ENCODE peak calls at places on chromosomes 6 and 20, in ten cellular contexts. I is astrocyte, O is pancreas, A is cardiac muscle cell, T is fibroblast of lung, P is H9, J is PC-3, X is RWPE1, D is left ventricle myocardium inferior, M is A673. C is an unnamed sample.

GRCh38 chr6:158026054-158026900 is 44.6 kb downstream of the SYNJ2 start:
- DNase-seq in X (peak), A (peak), M (peak), I (peak), J (peak), O (peak), D (peak), P (peak), T (peak), C (peak)

GRCh38 chr20:12177657-12178293 is 260.1 kb downstream of the BTBD3 start:
- DNase-seq in D (no peak), T (no peak), A (no peak), I (no peak), M (no peak), X (no peak), J (peak), O (no peak), P (no peak), C (no peak)

GRCh38 chr20:63239431-63239830 is 3.7 kb downstream of the BIRC7 start:
- DNase-seq in D (no peak), T (no peak), X (no peak), O (no peak), P (no peak), J (no peak), A (no peak), M (no peak), I (no peak), C (no peak)

GRCh38 chr20:35318502-35319157 is 26.4 kb upstream of the FAM83C start:
- DNase-seq in I (peak), P (no peak), M (no peak), J (peak), A (no peak), X (peak), T (peak), D (no peak), O (peak), C (no peak)

GRCh38 chr6:159505140-159505922 is 187.7 kb downstream of the SOD2 start:
- DNase-seq in A (no peak), X (no peak), O (no peak), P (no peak), J (no peak), D (peak), I (no peak), M (no peak), T (no peak), C (no peak)

GRCh38 chr6:3913077-3913957 is 64.1 kb downstream of the FAM50B start:
- DNase-seq in D (no peak), M (peak), X (peak), A (no peak), O (peak), J (peak), T (peak), I (peak), P (no peak), C (peak)

GRCh38 chr6:89941031-89941775 is 46.9 kb downstream of the GJA10 start:
- DNase-seq in I (peak), M (no peak), D (no peak), X (no peak), T (peak), O (peak), A (no peak), J (peak), P (no peak), C (peak)

GRCh38 chr20:59572515-59572914 is 31.8 kb upstream of the PHACTR3 start:
- DNase-seq in T (no peak), I (no peak), D (no peak), P (no peak), A (no peak), O (no peak), J (no peak), X (no peak), M (no peak), C (no peak)

GRCh38 chr6:139290787-139291294 is 957 bp downstream of the TXLNB start:
- DNase-seq in J (no peak), D (no peak), P (no peak), T (peak), X (no peak), O (no peak), A (peak), I (peak), M (no peak), C (no peak)

GRCh38 chr20:24735263-24735662 is 213.8 kb upstream of the CST7 start:
- DNase-seq in T (peak), J (no peak), I (peak), P (no peak), O (no peak), D (no peak), M (peak), X (no peak), A (peak), C (no peak)

GRCh38 chr20:51532577-51533191 is 9.8 kb downstream of the NFATC2 start:
- DNase-seq in D (peak), M (no peak), I (peak), T (peak), O (peak), J (peak), X (no peak), A (no peak), P (no peak), C (no peak)

GRCh38 chr6:56324396-56324795 is 77.0 kb upstream of the COL21A1 start:
- DNase-seq in P (no peak), M (no peak), J (no peak), A (no peak), T (no peak), X (no peak), D (no peak), I (no peak), O (no peak), C (no peak)

GRCh38 chr6:161273356-161273751 is 507 bp downstream of the AGPAT4 start:
- DNase-seq in D (no peak), J (peak), I (peak), X (peak), O (no peak), T (peak), P (no peak), A (no peak), M (peak), C (no peak)

GRCh38 chr6:121851056-121851455 is 415.6 kb downstream of the GJA1 start:
- DNase-seq in I (no peak), J (no peak), M (peak), P (peak), X (no peak), D (no peak), A (peak), T (peak), O (no peak), C (no peak)

GRCh38 chr6:17839526-17839925 is 132.8 kb upstream of the NUP153 start:
- DNase-seq in I (no peak), P (no peak), A (no peak), X (no peak), T (no peak), J (no peak), O (no peak), D (no peak), M (no peak), C (no peak)

GRCh38 chr6:152598858-152599537 is 38.2 kb downstream of the SYNE1 start:
- DNase-seq in P (no peak), M (no peak), X (no peak), J (no peak), O (no peak), A (no peak), D (no peak), T (no peak), I (no peak), C (no peak)

GRCh38 chr6:15382089-15382488 is 136.2 kb downstream of the JARID2 start:
- DNase-seq in T (no peak), X (no peak), D (no peak), A (no peak), I (no peak), J (no peak), P (no peak), O (no peak), M (no peak), C (no peak)

DNA sequence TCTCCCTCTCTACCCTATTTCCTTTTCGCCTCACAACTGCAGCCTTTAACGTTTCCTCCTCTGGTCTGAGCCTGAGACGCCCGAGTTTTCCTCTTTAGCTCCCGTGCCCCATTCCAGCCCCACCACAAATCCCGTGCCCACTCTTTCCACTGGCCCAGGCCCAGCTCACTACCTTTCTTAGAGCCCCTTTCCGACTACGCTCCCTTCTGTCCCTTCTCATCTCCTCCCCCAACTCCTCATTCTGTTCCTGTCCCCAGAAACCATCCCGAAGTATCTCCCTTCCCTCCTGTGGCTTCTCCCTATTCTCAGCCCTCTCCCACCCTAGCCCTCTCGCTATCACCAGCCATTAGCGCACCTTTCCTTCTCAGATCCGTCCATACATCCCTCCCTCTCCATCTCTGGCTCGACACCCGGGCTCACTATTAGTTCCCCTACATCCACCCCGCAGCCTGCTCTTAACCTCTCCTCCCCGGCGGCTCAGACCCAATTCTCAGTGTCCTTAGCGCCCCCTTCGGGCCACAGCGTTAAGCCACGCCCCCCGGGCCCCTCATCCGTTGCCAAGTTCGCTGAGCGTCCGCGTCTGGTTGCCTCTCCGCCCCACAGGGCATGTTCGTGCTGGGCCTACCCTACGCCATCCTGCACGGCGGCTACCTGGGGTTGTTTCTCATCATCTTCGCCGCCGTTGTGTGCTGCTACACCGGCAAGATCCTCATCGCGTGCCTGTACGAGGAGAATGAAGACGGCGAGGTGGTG is 2.7 kb downstream of the SLC32A1 start:
- DNase-seq in D (no peak), O (no peak), T (no peak), J (no peak), M (peak), I (no peak), X (no peak), P (peak), A (peak), C (no peak)
- TF ChIP-seq CTCF in D (peak), O (no peak), T (no peak), J (peak), M (peak), I (no peak), X (peak), P (peak), A (peak), C (no peak)

GRCh38 chr6:20464847-20465246 is 63.2 kb downstream of the E2F3 start:
- DNase-seq in J (no peak), T (no peak), M (no peak), X (no peak), P (no peak), I (no peak), O (no peak), D (no peak), A (no peak), C (no peak)

GRCh38 chr6:20464041-20464440 is 62.4 kb downstream of the E2F3 start:
- DNase-seq in X (no peak), P (no peak), T (no peak), A (no peak), O (no peak), D (no peak), M (no peak), J (no peak), I (no peak), C (no peak)

GRCh38 chr6:20467437-20467836 is 65.8 kb downstream of the E2F3 start:
- DNase-seq in D (no peak), A (no peak), J (no peak), O (no peak), X (no peak), T (no peak), I (no peak), M (no peak), P (no peak), C (no peak)

GRCh38 chr6:20472748-20473147 is 61.5 kb upstream of the CDKAL1 start:
- DNase-seq in M (no peak), O (no peak), J (no peak), A (no peak), P (no peak), D (no peak), T (no peak), X (no peak), I (no peak), C (no peak)

DNA sequence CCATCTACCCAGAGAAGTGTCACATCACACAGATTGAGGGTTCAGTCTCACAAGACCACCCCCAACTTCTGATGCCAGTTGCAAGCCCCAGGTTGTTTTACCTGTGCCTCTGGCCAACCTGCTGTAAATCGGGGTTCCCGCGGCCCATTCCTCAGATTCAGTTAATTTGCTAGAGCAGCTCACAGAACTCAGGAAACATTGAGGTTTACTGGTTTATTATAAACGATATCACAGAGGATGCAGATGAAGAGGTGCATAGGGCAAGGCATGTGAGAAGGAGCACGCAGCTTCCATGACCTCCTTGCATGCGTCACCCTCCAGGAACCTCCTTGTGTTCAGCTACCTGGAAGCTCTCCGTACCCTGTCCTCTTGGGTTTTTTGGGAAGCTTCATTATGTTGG is 66.1 kb upstream of the CDKAL1 start:
- DNase-seq in D (no peak), X (no peak), A (no peak), J (no peak), T (no peak), O (no peak), M (no peak), I (no peak), P (no peak), C (no peak)
- H3K27ac ChIP-seq in D (no peak), X (no peak), A (no peak), J (no peak), T (no peak), O (no peak), M (no peak), I (no peak), P (no peak), C (no peak)

GRCh38 chr6:2854394-2854982 is 12.8 kb upstream of the SERPINB1 start:
- DNase-seq in D (no peak), P (no peak), T (no peak), M (no peak), X (no peak), I (no peak), A (no peak), O (no peak), J (no peak), C (no peak)
- TF ChIP-seq CTCF in D (no peak), P (peak), T (peak), M (no peak), X (peak), I (no peak), A (peak), O (no peak), J (no peak), C (peak)

GRCh38 chr20:10524643-10525042 is 89.5 kb downstream of the SLX4IP start:
- DNase-seq in A (no peak), I (peak), P (no peak), M (no peak), T (peak), X (peak), J (peak), O (no peak), D (no peak), C (no peak)
- H3K27ac ChIP-seq in A (no peak), I (peak), P (no peak), M (no peak), T (no peak), X (no peak), J (peak), O (no peak), D (no peak), C (no peak)

GRCh38 chr6:146111864-146112263 is 83.0 kb downstream of the GRM1 start:
- DNase-seq in M (no peak), T (no peak), D (no peak), I (no peak), A (no peak), J (no peak), O (no peak), P (no peak), X (no peak), C (no peak)
- TF ChIP-seq CTCF in M (no peak), T (no peak), D (no peak), I (no peak), A (no peak), J (no peak), O (no peak), P (no peak), X (no peak), C (no peak)